ENCODE peak calls at places on chromosomes 6 and 20, in nine cellular contexts. J is neural crest cell; P is WERI-Rb-1; R is AG04449; S is fibroblast of mammary gland; Z is GM12865; D is mucosa of descending colon; E is psoas muscle; U is CD8-positive, alpha-beta T cell. A is an unnamed sample.

GRCh38 chr6:99305021-99305554 is 44.4 kb downstream of the FAXC start:
- DNase-seq in D (no peak), R (no peak), Z (peak; percentile 8), S (no peak), J (no peak), U (no peak), E (no peak), P (peak; percentile 27), A (no peak)

GRCh38 chr6:151065027-151065815 is 174.5 kb upstream of the AKAP12 start:
- DNase-seq in R (no peak), U (no peak), D (no peak), S (no peak), E (no peak), Z (no peak), P (no peak), J (no peak), A (no peak)

GRCh38 chr6:41573268-41573667 is 27.1 kb downstream of the FOXP4 start:
- DNase-seq in J (no peak), U (no peak), S (no peak), E (no peak), Z (no peak), R (no peak), D (no peak), P (no peak), A (no peak)

GRCh38 chr6:103177800-103178199 is 1681.9 kb downstream of the HACE1 start:
- DNase-seq in U (no peak), R (no peak), J (no peak), D (no peak), E (no peak), Z (no peak), S (no peak), P (no peak), A (no peak)

GRCh38 chr6:7085911-7086310 is 21.9 kb upstream of the RREB1 start:
- DNase-seq in Z (peak; percentile 60), E (peak; percentile 71), U (no peak), J (no peak), D (peak; percentile 46), S (peak; percentile 22), P (peak; percentile 42), R (no peak), A (no peak)

GRCh38 chr6:44527191-44527960 is 139.9 kb downstream of the CDC5L start:
- DNase-seq in E (no peak), P (no peak), R (no peak), S (no peak), J (no peak), D (no peak), Z (no peak), U (no peak), A (no peak)

GRCh38 chr6:87968435-87969278 is 79.0 kb upstream of the SPACA1 start:
- DNase-seq in D (peak; percentile 36), E (no peak), S (no peak), Z (peak; percentile 45), J (peak; percentile 16), R (no peak), P (no peak), U (no peak), A (no peak)

GRCh38 chr20:50487397-50487796 is 22.8 kb upstream of the PTPN1 start:
- DNase-seq in Z (peak; percentile 75), P (no peak), S (no peak), R (no peak), U (no peak), D (no peak), E (no peak), J (no peak), A (no peak)

GRCh38 chr6:32085759-32086458 is 23.2 kb downstream of the TNXB start:
- DNase-seq in R (no peak), U (no peak), J (no peak), Z (no peak), E (peak; percentile 28), D (no peak), S (no peak), P (no peak), A (no peak)

GRCh38 chr6:32087574-32088486 is 21.3 kb downstream of the TNXB start:
- DNase-seq in R (no peak), D (peak; percentile 86), P (peak; percentile 98), J (peak; percentile 69), E (peak; percentile 88), U (peak; percentile 60), Z (peak; percentile 84), S (peak; percentile 67), A (peak; percentile 85)

GRCh38 chr6:32086661-32087573 is 22.2 kb downstream of the TNXB start:
- DNase-seq in R (no peak), J (no peak), U (no peak), P (no peak), E (peak; percentile 63), D (peak; percentile 14), Z (peak; percentile 82), S (peak; percentile 92), A (peak; percentile 77)

GRCh38 chr6:32088487-32089049 is 20.6 kb downstream of the TNXB start:
- DNase-seq in D (no peak), E (no peak), J (no peak), R (no peak), S (no peak), U (no peak), P (no peak), Z (no peak), A (no peak)

GRCh38 chr6:32089082-32089828 is 19.9 kb downstream of the TNXB start:
- DNase-seq in U (no peak), P (no peak), J (no peak), Z (no peak), E (no peak), D (no peak), R (no peak), S (no peak), A (no peak)
- TF ChIP-seq CTCF in U (no peak), P (no peak), J (no peak), Z (no peak), E (no peak), D (no peak), R (no peak), S (no peak), A (no peak)

GRCh38 chr20:688809-689208 is 13.2 kb upstream of the SCRT2 start:
- DNase-seq in D (no peak), P (peak; percentile 54), J (no peak), E (no peak), S (peak; percentile 15), U (no peak), Z (no peak), R (no peak), A (no peak)
- TF ChIP-seq CTCF in D (no peak), P (peak; percentile 53), J (peak; percentile 29), E (no peak), S (no peak), U (no peak), Z (no peak), R (no peak), A (no peak)

GRCh38 chr6:139480356-139480833 is 105.9 kb upstream of the CITED2 start:
- DNase-seq in Z (no peak), P (no peak), J (no peak), E (no peak), R (no peak), S (no peak), D (no peak), U (no peak), A (no peak)

GRCh38 chr6:139485185-139485584 is 110.7 kb upstream of the CITED2 start:
- DNase-seq in R (no peak), J (no peak), S (no peak), Z (no peak), E (no peak), U (no peak), D (no peak), P (no peak), A (no peak)

GRCh38 chr6:139483082-139483481 is 108.6 kb upstream of the CITED2 start:
- DNase-seq in D (no peak), U (no peak), E (no peak), J (no peak), P (no peak), Z (no peak), S (no peak), R (no peak), A (no peak)

GRCh38 chr6:139479433-139480222 is 105.2 kb upstream of the CITED2 start:
- DNase-seq in D (no peak), E (no peak), Z (no peak), R (no peak), S (no peak), P (no peak), J (no peak), U (no peak), A (no peak)

DNA sequence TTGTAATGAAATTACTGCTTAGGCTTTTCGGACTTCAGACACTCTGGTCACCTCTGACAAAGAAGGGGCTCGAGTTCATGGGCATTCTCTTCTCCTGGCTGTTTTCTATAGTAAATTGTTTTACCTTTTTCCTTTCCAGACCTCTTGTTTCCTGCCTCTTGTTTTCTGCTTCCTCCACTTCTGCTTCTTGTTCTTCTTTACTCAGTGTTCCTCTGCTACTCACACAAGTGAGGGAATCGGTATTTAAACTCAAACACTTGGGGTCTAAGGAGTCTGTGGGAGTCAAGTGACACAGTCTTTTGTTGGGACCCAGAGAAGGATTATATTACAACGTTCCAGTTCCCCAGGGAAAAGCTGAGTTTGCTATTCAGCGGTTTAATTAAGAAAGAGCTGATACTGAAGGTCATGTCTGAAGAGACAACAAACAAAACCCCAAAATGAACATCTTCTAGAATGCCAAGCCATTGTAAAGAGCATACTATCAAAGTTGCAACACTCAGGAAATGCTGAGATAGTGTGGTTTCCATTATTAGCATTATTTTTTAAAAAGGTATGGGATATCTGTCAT is 107.8 kb upstream of the CITED2 start:
- DNase-seq in S (peak; percentile 16), J (no peak), U (no peak), D (no peak), E (no peak), Z (no peak), P (no peak), R (no peak), A (no peak)
- TF ChIP-seq CTCF in S (no peak), J (no peak), U (no peak), D (no peak), E (no peak), Z (no peak), P (no peak), R (no peak), A (no peak)

DNA sequence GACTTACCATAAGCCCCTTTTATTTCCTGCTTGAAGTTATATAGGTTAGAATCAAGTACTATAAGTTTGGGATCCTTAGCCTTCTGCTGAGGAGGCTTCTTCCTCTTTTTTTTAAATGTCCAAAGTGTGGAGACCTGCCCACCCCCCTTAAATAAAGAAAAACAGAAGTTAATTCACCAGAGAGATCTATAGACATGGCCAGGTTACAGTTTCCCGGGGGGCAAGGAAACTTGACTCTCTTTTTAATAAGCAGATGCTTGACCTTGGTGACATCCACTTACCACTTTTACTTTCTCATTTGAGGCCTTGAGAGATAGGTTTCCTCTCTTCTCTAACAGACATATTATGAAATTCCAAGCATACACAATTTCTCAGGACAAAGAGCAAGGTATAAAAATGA is 88.3 kb downstream of the BMP2 start:
- DNase-seq in R (no peak), Z (no peak), P (no peak), D (no peak), E (no peak), J (no peak), U (no peak), S (no peak), A (no peak)
- TF ChIP-seq CTCF in R (no peak), Z (no peak), P (no peak), D (no peak), E (no peak), J (no peak), U (no peak), S (no peak), A (no peak)

A was measured in GM13977.